ENCODE peak calls at places on chromosomes 1 and 21, in four cellular contexts. A, N, T and W are unnamed samples.

GRCh38 chr1:246647113-246647512 is 77.1 kb upstream of the SCCPDH start:
- DNase-seq in A (no peak), N (no peak), T (peak), W (peak)

GRCh38 chr1:100404816-100405215 is 52.5 kb downstream of the CDC14A start:
- DNase-seq in A (no peak), N (no peak), T (no peak), W (no peak)

GRCh38 chr21:39707316-39707715 is 37.7 kb upstream of the IGSF5 start:
- DNase-seq in A (no peak), N (no peak), T (no peak), W (no peak)

GRCh38 chr1:204207136-204207616 is 6.6 kb downstream of the GOLT1A start:
- DNase-seq in A (no peak), N (peak), T (peak), W (peak)

GRCh38 chr1:40630488-40631223 is 34.8 kb downstream of the RIMS3 start:
- DNase-seq in A (no peak), N (peak), T (peak), W (peak)

GRCh38 chr21:33640697-33641338 is 723 bp downstream of the CRYZL1 start:
- DNase-seq in A (no peak), N (no peak), T (no peak), W (no peak)

GRCh38 chr21:18070392-18070791 is 174.2 kb upstream of the CHODL start:
- DNase-seq in A (no peak), N (no peak), T (no peak), W (no peak)

GRCh38 chr1:179709841-179710329 is 33.2 kb upstream of the FAM163A start:
- DNase-seq in A (peak), N (no peak), T (no peak), W (no peak)

GRCh38 chr1:235902638-235903542 is 36.2 kb upstream of the LYST start:
- DNase-seq in A (no peak), N (no peak), T (no peak), W (no peak)

GRCh38 chr1:32900956-32901822 is at the start of gene TMEM54:
- DNase-seq in A (no peak), N (no peak), T (peak), W (peak)
- TF ChIP-seq CREM in A (no peak), N (no peak), T (no peak), W (no peak)

GRCh38 chr1:14848203-14848602 is 249.7 kb downstream of the KAZN start:
- DNase-seq in A (no peak), N (no peak), T (no peak), W (no peak)
- TF ChIP-seq CREM in A (no peak), N (no peak), T (no peak), W (no peak)

DNA sequence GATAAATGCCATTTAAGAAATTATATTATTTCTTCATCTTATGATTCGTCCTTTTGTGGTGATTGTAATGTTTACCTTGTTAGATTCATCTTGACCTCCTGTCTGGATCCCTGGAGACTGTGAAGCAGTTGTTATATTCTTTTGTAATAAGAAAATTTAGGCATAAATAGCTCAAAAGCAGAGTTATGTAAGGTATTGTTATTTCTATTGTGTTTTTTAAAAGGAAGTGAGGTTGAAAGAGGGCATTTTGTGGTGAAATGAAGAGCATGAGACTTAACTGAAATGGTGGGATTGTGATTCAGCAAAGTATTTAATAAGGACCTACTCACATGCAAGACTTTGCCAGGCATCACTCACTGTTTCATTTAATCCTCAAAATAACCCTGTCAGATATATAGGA is 104.0 kb downstream of the PDE4B start:
- DNase-seq in A (no peak), N (no peak), T (no peak), W (no peak)
- TF ChIP-seq CREM in A (no peak), N (no peak), T (no peak), W (no peak)

DNA sequence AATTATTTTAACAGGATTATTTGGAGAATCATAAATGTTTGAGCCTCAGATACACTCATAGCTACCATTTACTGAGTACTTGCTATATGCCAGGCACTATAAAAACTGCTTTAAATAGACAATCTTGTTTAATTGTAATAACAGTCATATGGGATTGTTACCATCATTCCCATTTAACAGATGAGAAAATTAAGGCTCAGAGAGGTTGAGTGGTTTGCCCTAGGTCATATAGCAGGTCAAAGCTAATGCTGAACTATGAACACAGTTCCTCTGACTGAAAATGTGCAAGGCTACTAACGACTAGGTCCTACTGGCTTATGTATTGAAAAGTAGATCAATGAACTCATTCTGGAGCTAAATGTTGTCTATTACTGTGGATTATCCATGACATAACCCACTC is 63.4 kb downstream of the DDR2 start:
- DNase-seq in A (no peak), N (no peak), T (no peak), W (no peak)
- TF ChIP-seq CREM in A (no peak), N (no peak), T (no peak), W (no peak)